ENCODE peak calls at places on chromosomes 1 and 21, in four cellular contexts. K is uterus, S is heart right ventricle, M is RWPE1. Y is an unnamed sample.

GRCh38 chr1:36208978-36209708 is 15.1 kb upstream of the THRAP3 start:
- DNase-seq in K (no peak), S (no peak), M (no peak), Y (no peak)

GRCh38 chr1:205392650-205393049 is 29.2 kb downstream of the LEMD1 start:
- DNase-seq in M (no peak), K (no peak), S (no peak), Y (no peak)

GRCh38 chr1:162882248-162882666 is 21.3 kb upstream of the CCDC190 start:
- DNase-seq in K (no peak), M (no peak), S (no peak), Y (no peak)

GRCh38 chr1:24089743-24090555 is 22.0 kb downstream of the MYOM3 start:
- DNase-seq in K (no peak), S (peak), M (no peak), Y (no peak)

GRCh38 chr21:46173573-46173972 is 10.7 kb downstream of the SPATC1L start:
- DNase-seq in M (no peak), S (no peak), K (peak), Y (no peak)

GRCh38 chr1:155706101-155706619 is 17.3 kb downstream of the DAP3 start:
- DNase-seq in K (no peak), M (peak), S (no peak), Y (no peak)

GRCh38 chr1:235657269-235657668 is 7.7 kb upstream of the GNG4 start:
- DNase-seq in S (no peak), M (no peak), K (no peak), Y (no peak)

GRCh38 chr1:22024485-22025367 is 23.3 kb downstream of the CELA3A start:
- DNase-seq in K (peak), M (peak), S (peak), Y (peak)

GRCh38 chr1:106952766-106953165 is 103.7 kb upstream of the PRMT6 start:
- DNase-seq in K (no peak), S (no peak), M (peak), Y (no peak)

GRCh38 chr1:5513891-5514515 is 478.2 kb downstream of the NPHP4 start:
- DNase-seq in M (no peak), K (no peak), S (no peak), Y (no peak)

GRCh38 chr1:22190251-22190650 is 47.4 kb upstream of the WNT4 start:
- DNase-seq in K (no peak), M (no peak), S (no peak), Y (no peak)

GRCh38 chr1:41662656-41663437 is 178.4 kb upstream of the EDN2 start:
- DNase-seq in M (peak), K (peak), S (peak), Y (no peak)

GRCh38 chr1:109379422-109379821 is 18.3 kb downstream of the SORT1 start:
- DNase-seq in K (no peak), M (no peak), S (no peak), Y (no peak)

GRCh38 chr1:59707216-59707615 is 107.5 kb upstream of the HOOK1 start:
- DNase-seq in K (peak), M (peak), S (peak), Y (no peak)

GRCh38 chr21:43359081-43359822 is 67.7 kb downstream of the SIK1 start:
- DNase-seq in K (no peak), S (no peak), M (no peak), Y (no peak)

Y was measured in tibial nerve.